ENCODE peak calls at places on chromosomes 11 and 22, in four cellular contexts. C is NCI-H187 treated with DMSO at 0.1 percent for 48 hours, J is astrocyte of the cerebellum, A is fibroblast of pulmonary artery. U is an unnamed sample.

GRCh38 chr11:80023416-80023815 is 582.6 kb upstream of the TENM4 start:
- DNase-seq in C (no peak), J (no peak), A (no peak), U (no peak)

GRCh38 chr11:116507016-116507415 is 265.8 kb downstream of the BUD13 start:
- DNase-seq in C (no peak), J (no peak), A (no peak), U (no peak)

GRCh38 chr11:68549789-68550484 is 89.4 kb downstream of the PPP6R3 start:
- DNase-seq in C (no peak), J (peak; percentile 18), A (no peak), U (no peak)

GRCh38 chr22:47366026-47366767 is 603.7 kb downstream of the TBC1D22A start:
- DNase-seq in C (no peak), J (no peak), A (no peak), U (no peak)

GRCh38 chr11:130601141-130601540 is 152.7 kb downstream of the ADAMTS15 start:
- DNase-seq in C (no peak), J (peak; percentile 18), A (peak; percentile 76), U (peak; percentile 90)

GRCh38 chr11:119571311-119571710 is 148.3 kb upstream of the THY1 start:
- DNase-seq in C (peak; percentile 70), J (no peak), A (no peak), U (no peak)

GRCh38 chr22:48891688-48892380 is 935.8 kb downstream of the BRD1 start:
- DNase-seq in C (no peak), J (no peak), A (no peak), U (no peak)

GRCh38 chr11:131668867-131669780 is 298.7 kb downstream of the NTM start:
- DNase-seq in C (no peak), J (no peak), A (peak; percentile 44), U (peak; percentile 16)

GRCh38 chr22:25202290-25202921 is 2.7 kb downstream of the CRYBB3 start:
- DNase-seq in C (no peak), J (peak; percentile 22), A (peak; percentile 66), U (peak; percentile 43)

GRCh38 chr11:77959434-77959833 is 35.0 kb downstream of the INTS4 start:
- DNase-seq in C (no peak), J (no peak), A (peak; percentile 71), U (peak; percentile 61)

GRCh38 chr11:116461789-116462188 is 311.0 kb downstream of the BUD13 start:
- DNase-seq in C (no peak), J (no peak), A (no peak), U (no peak)

GRCh38 chr22:29314074-29314473 is 1.4 kb downstream of the RASL10A start:
- DNase-seq in C (no peak), J (no peak), A (no peak), U (no peak)

GRCh38 chr11:105100206-105100605 is 39.4 kb downstream of the CARD18 start:
- DNase-seq in C (no peak), J (no peak), A (no peak), U (no peak)

GRCh38 chr22:45235101-45235777 is 5.5 kb downstream of the KIAA0930 start:
- DNase-seq in C (peak; percentile 57), J (no peak), A (no peak), U (no peak)

U was measured in IMR-90.